ENCODE peak calls at places on chromosomes 4 and X, in seven cellular contexts. V is H1, C is SK-N-SH, P is GM12878, D is HCT116, I is K562, R is HepG2. J is an unnamed sample. For H3K4me1, the result is how much of the 10 kb centered on the place peaks cover.

GRCh38 chrX:49053223-49054072 is 5.4 kb upstream of the CCDC120 start:
- DNase-seq in V (peak), C (peak), P (no peak), D (no peak), I (peak), R (peak), J (peak)

GRCh38 chr4:25915359-25915716 is 1.3 kb downstream of the SMIM20 start:
- DNase-seq in V (no peak), C (no peak), P (no peak), D (no peak), I (peak), R (no peak), J (no peak)

GRCh38 chr4:17033256-17034245 is 135.1 kb upstream of the LDB2 start:
- DNase-seq in V (no peak), C (no peak), P (no peak), D (no peak), I (no peak), R (no peak), J (no peak)

GRCh38 chrX:103376979-103377324 is 614 bp downstream of the BEX3 start:
- DNase-seq in V (no peak), C (peak), P (no peak), D (no peak), I (no peak), R (no peak), J (no peak)

GRCh38 chr4:84582988-84583870 is at the start of gene CDS1:
- DNase-seq in V (peak), C (peak), P (no peak), D (no peak), I (peak), R (no peak), J (no peak)

GRCh38 chrX:790031-790430 is 159.4 kb downstream of the SHOX start:
- DNase-seq in V (peak), C (no peak), P (no peak), D (no peak), I (no peak), R (no peak), J (no peak)

GRCh38 chr4:2756691-2757350 is 685 bp upstream of the TNIP2 start:
- DNase-seq in V (no peak), C (no peak), P (no peak), D (no peak), I (no peak), R (no peak), J (no peak)

GRCh38 chrX:475926-476723 is 89.4 kb upstream of the PPP2R3B start:
- DNase-seq in V (no peak), C (no peak), P (no peak), D (no peak), I (no peak), R (no peak), J (no peak)

GRCh38 chr4:3770323-3771166 is 4.4 kb downstream of the ADRA2C start:
- DNase-seq in V (no peak), C (no peak), P (no peak), D (no peak), I (no peak), R (no peak), J (no peak)

GRCh38 chrX:111519215-111519614 is 7.8 kb downstream of the SERTM2 start:
- DNase-seq in V (no peak), C (peak), P (no peak), D (no peak), I (no peak), R (no peak), J (peak)

GRCh38 chrX:121851033-121851432 is 803.6 kb downstream of the GLUD2 start:
- DNase-seq in V (no peak), C (no peak), P (no peak), D (no peak), I (no peak), R (no peak), J (no peak)

GRCh38 chrX:22690116-22690515 is 309.6 kb upstream of the DDX53 start:
- DNase-seq in V (no peak), C (peak), P (no peak), D (no peak), I (no peak), R (no peak), J (no peak)

GRCh38 chrX:34619920-34620319 is 37.2 kb downstream of the TMEM47 start:
- DNase-seq in V (no peak), C (no peak), P (no peak), D (no peak), I (no peak), R (no peak), J (no peak)

GRCh38 chr4:142548491-142548890 is 297.6 kb downstream of the INPP4B start:
- DNase-seq in V (no peak), C (no peak), P (no peak), D (no peak), I (no peak), R (no peak), J (no peak)

GRCh38 chr4:28562913-28563312 is 1702.3 kb downstream of the STIM2 start:
- DNase-seq in V (no peak), C (no peak), P (no peak), D (no peak), I (no peak), R (no peak), J (no peak)

GRCh38 chr4:25925486-25926201 is 11.6 kb downstream of the SMIM20 start:
- DNase-seq in V (peak), C (peak), P (no peak), D (peak), I (peak), R (peak), J (no peak)

GRCh38 chr4:20028694-20029093 is 223.0 kb upstream of the SLIT2 start:
- DNase-seq in V (no peak), C (no peak), P (no peak), D (peak), I (no peak), R (no peak), J (no peak)

GRCh38 chr4:8831221-8832129 is 40.2 kb downstream of the HMX1 start:
- DNase-seq in V (no peak), C (peak), P (no peak), D (no peak), I (no peak), R (no peak), J (no peak)

GRCh38 chrX:134172588-134173259 is 64.3 kb upstream of the CCDC160 start:
- DNase-seq in V (no peak), C (peak), P (no peak), D (no peak), I (no peak), R (no peak), J (no peak)

GRCh38 chrX:33195698-33196097 is 15.7 kb downstream of the DMD start:
- DNase-seq in V (no peak), C (no peak), P (no peak), D (no peak), I (no peak), R (no peak), J (no peak)
- H3K4me3 ChIP-seq in V (no peak), C (no peak), P (no peak), D (no peak), I (no peak), R (no peak), J (no peak)

DNA sequence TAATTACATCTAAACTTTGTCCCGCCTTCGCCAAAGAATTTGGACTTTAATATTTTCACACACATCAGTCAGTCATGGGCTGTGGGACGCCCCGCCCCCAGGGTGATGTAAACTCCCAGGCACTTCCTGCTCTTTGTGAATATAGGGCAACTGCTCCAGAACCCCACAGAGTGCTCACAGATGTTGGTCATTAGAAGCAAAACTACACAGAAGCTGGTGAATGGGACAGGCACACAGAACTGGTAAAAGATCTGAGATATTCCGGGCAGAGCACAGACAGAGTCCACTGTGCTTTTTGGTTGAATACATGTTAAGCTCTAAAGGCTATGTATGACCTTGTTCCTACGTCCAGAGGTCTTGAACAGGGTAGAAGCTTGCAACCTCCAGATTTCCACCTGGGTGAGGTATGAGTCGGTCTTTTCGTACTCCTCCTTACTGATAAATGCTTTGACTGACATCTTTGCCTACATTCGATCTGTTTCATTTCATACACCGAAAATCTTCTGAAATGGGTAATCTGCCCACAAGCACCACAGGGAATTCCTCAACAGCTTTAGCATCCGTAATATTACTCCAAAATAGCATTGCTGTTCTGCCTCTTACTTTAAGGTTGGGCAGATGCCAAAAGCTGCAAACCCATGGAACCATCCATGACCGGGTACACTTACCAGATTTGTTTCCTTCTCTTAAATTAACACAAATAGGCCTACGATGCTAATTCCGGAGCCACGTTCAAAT is 144.6 kb downstream of the AMELX start:
- DNase-seq in V (no peak), C (no peak), P (no peak), D (no peak), I (peak), R (peak), J (no peak)
- TF ChIP-seq YY1 in V (no peak), C (no peak), P (no peak), D (no peak), I (no peak), R (no peak), J (no peak)

GRCh38 chrX:130097507-130098201 is 12.6 kb downstream of the ELF4 start:
- DNase-seq in V (no peak), C (peak), P (no peak), D (no peak), I (peak), R (peak), J (no peak)
- H3K4me1 ChIP-seq in V (under half), C (under half), P (under half), D (under half), I (under half), R (under half), J (under half)

DNA sequence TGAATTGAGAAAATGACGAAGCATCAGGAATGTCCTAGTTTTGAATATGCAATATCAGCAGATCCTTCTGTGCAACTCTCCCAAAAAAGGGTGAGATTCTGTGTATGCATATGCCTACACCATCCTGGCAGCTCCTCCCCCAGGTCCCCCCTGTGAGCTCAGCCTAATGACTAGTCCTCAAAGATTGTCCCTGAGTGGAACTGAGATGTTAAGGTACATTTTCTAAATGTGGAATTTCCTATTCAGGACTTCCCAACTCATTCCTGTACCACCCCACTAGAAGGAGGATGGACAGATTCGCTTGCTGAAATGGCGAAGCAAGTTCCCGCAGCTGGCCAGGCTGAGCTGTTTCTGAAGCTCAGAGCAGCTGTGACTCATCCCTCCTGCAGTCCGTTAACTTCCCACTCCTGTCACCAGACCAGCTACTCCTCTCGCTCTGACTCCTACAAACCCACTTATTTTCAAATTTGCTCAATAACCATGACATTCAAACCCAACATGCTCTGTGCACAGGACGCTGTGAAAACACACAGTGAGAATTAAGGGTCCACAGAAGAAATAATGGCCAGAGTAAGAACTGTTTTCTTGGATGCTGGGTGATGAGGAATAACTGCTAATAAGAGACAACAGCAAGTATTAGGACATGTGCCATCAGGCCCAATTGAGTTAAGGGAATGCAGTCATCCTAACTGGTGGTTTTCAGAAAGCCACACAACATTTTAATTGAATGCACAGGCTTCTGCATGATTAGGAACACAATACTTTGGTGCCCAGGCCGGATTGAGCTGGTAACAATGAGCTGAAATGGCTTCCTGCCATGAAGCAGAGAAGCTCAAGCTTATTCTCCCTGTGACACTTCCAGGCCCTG is 40.0 kb upstream of the IRF2 start:
- DNase-seq in V (no peak), C (peak), P (peak), D (no peak), I (peak), R (no peak), J (no peak)
- H3K4me3 ChIP-seq in V (no peak), C (no peak), P (peak), D (no peak), I (no peak), R (no peak), J (no peak)

GRCh38 chrX:112641449-112641848 is 38.3 kb downstream of the LHFPL1 start:
- DNase-seq in V (no peak), C (no peak), P (no peak), D (no peak), I (no peak), R (no peak), J (no peak)
- TF ChIP-seq YY1 in V (no peak), C (no peak), P (peak), D (no peak), I (no peak), R (no peak), J (no peak)

J was measured in NT2/D1.